ENCODE peak calls at places on chromosomes 4 and X, in six cellular contexts. Z is HCT116, R is GM23338, N is IMR-90, P is SK-N-SH, Q is mammary epithelial cell. H is an unnamed sample.
A peak's percentile ranks its signal among the peaks of the same experiment; 100 is the strongest.

GRCh38 chrX:67105758-67106116 is 438.1 kb upstream of the AR start:
- DNase-seq in N (no peak), P (no peak), Z (no peak), Q (no peak), R (no peak), H (no peak)

GRCh38 chr4:84803720-84804119 is 162.8 kb downstream of the WDFY3 start:
- DNase-seq in P (no peak), N (peak; percentile 63), Z (no peak), Q (peak; percentile 62), R (no peak), H (peak; percentile 33)

GRCh38 chr4:3834186-3834920 is 68.2 kb downstream of the ADRA2C start:
- DNase-seq in Z (no peak), P (no peak), R (no peak), Q (no peak), N (no peak), H (no peak)

GRCh38 chr4:151304755-151305154 is 20.6 kb downstream of the SH3D19 start:
- DNase-seq in P (no peak), Q (peak; percentile 61), Z (no peak), N (no peak), R (peak; percentile 29), H (no peak)

GRCh38 chr4:18020145-18020670 is 1.3 kb downstream of the LCORL start:
- DNase-seq in R (peak; percentile 25), Q (peak; percentile 13), Z (no peak), P (no peak), N (peak; percentile 12), H (no peak)

GRCh38 chr4:168421671-168422070 is 58.6 kb downstream of the DDX60L start:
- DNase-seq in Z (peak; percentile 49), N (peak; percentile 47), P (no peak), R (no peak), Q (peak; percentile 96), H (peak; percentile 52)

GRCh38 chr4:24973471-24974251 is 57.1 kb downstream of the LGI2 start:
- DNase-seq in P (no peak), R (no peak), N (peak; percentile 14), Z (no peak), Q (peak; percentile 46), H (no peak)

GRCh38 chr4:186445040-186445439 is 110.3 kb downstream of the MTNR1A start:
- DNase-seq in N (no peak), Q (no peak), Z (no peak), R (no peak), P (no peak), H (no peak)

GRCh38 chr4:54685810-54686209 is 28.1 kb downstream of the KIT start:
- DNase-seq in R (no peak), Z (no peak), N (no peak), P (no peak), Q (no peak), H (no peak)

GRCh38 chr4:5079581-5079980 is 28.3 kb downstream of the STK32B start:
- DNase-seq in N (peak; percentile 49), P (no peak), R (no peak), Z (no peak), Q (no peak), H (peak; percentile 36)

GRCh38 chr4:8690811-8691775 is 98.5 kb downstream of the CPZ start:
- DNase-seq in Z (no peak), R (no peak), P (no peak), N (no peak), Q (no peak), H (no peak)

GRCh38 chr4:79331126-79331876 is 5.4 kb upstream of the NAA11 start:
- DNase-seq in Z (no peak), Q (no peak), P (no peak), N (no peak), R (no peak), H (no peak)

GRCh38 chrX:113384628-113385027 is 544.0 kb upstream of the AMOT start:
- DNase-seq in N (peak; percentile 41), Q (peak; percentile 35), Z (no peak), R (no peak), P (no peak), H (peak; percentile 86)

GRCh38 chr4:1705732-1706131 is 6.4 kb downstream of the SLBP start:
- DNase-seq in P (no peak), Z (no peak), N (no peak), Q (no peak), R (no peak), H (no peak)

GRCh38 chr4:1703880-1704279 is 8.2 kb downstream of the SLBP start:
- DNase-seq in R (no peak), N (no peak), Z (no peak), Q (no peak), P (no peak), H (no peak)

GRCh38 chr4:1708581-1708980 is 3.5 kb downstream of the SLBP start:
- DNase-seq in R (no peak), P (no peak), Z (no peak), Q (no peak), N (no peak), H (no peak)

GRCh38 chr4:1711055-1711905 is 839 bp downstream of the SLBP start:
- DNase-seq in R (peak; percentile 55), N (peak; percentile 55), P (no peak), Z (no peak), Q (peak; percentile 56), H (peak; percentile 37)

GRCh38 chr4:1706358-1706757 is 5.8 kb downstream of the SLBP start:
- DNase-seq in P (no peak), Z (no peak), Q (no peak), N (no peak), R (no peak), H (no peak)
- H4K20me1 ChIP-seq in P (peaks cover 80% of the 10 kb centered on the region), Z (peaks cover 42% of the 10 kb centered on the region), Q (peaks cover 5% of the 10 kb centered on the region), N (peaks cover 79% of the 10 kb centered on the region), R (peaks cover 41% of the 10 kb centered on the region), H (peaks cover 80% of the 10 kb centered on the region)

DNA sequence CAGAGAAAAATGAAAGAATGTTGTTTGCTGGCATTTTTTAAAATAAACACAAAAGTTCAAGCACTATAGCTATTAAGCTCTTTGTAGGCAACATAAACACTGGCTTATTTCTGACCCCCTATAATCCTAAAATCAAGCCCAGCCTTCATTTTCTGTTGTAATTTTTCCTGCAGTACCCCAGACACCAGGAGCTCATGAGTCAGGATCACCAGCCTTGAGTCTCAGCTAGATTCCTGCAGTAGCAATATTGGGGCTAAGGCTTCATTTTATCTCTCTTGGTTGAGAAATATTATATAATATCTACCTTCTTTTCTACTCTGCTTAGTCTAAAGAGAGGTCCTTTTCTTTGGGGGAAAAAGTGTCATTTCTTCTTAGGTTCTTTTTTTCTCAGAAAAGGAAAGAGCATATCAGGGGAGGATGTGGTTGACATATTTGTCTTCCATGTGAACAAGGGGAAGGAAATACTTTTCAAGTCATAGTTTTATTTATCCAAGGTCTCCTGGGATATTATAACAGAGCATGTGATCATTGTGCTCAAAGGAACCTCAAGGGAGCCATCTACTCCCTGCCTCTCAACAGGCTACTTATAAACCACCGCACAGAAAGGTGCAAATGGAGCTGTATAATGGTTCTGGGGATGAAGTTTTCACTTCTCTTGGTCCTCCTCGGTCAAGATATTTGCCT is 678.3 kb upstream of the NR3C2 start:
- DNase-seq in P (no peak), R (no peak), Q (no peak), N (peak; percentile 28), Z (no peak), H (peak; percentile 22)
- H3K4me2 ChIP-seq in P (no peak overlapping the region), R (no peak overlapping the region), Q (no peak overlapping the region), N (no peak overlapping the region), Z (no peak overlapping the region), H (peak overlapping the region; percentile 9)

GRCh38 chr4:10093273-10093621 is 23.4 kb downstream of the WDR1 start:
- DNase-seq in P (no peak), Z (no peak), R (no peak), N (no peak), Q (no peak), H (no peak)
- H4K20me1 ChIP-seq in P (peaks cover 100% of the 10 kb centered on the region), Z (no peaks in the 10 kb centered on the region), R (peaks cover 21% of the 10 kb centered on the region), N (peaks cover 100% of the 10 kb centered on the region), Q (no peaks in the 10 kb centered on the region), H (peaks cover 100% of the 10 kb centered on the region)

DNA sequence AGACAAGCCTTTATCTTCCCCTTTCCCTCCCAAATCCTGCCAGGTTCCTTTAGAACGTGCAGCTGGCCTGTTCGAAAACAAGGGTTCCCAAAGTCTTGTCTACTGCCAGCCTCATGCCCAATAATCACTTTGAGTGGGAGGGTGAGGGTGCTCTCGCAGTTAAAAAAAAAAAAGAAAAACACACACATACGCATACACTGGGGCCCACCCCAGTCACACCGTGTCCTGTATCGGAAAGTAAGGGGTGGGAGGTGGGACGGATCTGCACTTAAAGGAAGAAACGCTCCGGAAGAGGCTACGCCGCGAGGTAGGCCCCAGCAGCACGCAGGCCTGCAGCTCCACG is 495 bp downstream of the MAD2L1 start:
- DNase-seq in P (peak; percentile 8), R (peak; percentile 42), Q (no peak), N (no peak), Z (no peak), H (peak; percentile 58)
- H3K4me2 ChIP-seq in P (peak overlapping the region; percentile 86), R (peak overlapping the region; percentile 91), Q (peak overlapping the region; percentile 86), N (peak overlapping the region; percentile 84), Z (peak overlapping the region; percentile 92), H (peak overlapping the region; percentile 96)

DNA sequence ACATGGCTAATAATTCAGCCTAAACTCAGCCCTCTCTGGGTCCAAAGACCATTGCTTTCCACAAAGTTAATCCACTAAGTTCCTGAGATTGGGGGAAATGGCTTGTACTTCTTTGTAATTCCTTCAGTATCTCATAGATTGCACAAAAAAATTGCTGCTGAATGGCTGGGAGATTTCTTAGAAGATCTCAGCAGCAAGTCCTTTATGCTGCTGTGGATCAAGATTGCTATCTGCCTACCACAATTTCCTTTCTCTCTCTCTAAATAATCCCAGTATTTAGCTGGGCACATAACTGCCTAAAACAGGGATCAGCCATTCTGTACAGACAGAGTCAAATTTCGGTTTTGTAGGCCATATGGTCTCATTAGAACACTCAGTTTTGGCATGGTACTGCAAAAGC is 18.4 kb upstream of the HOPX start:
- DNase-seq in Z (no peak), Q (no peak), P (no peak), N (no peak), R (no peak), H (no peak)
- H4K20me1 ChIP-seq in Z (no peaks in the 10 kb centered on the region), Q (no peaks in the 10 kb centered on the region), P (no peaks in the 10 kb centered on the region), N (no peaks in the 10 kb centered on the region), R (no peaks in the 10 kb centered on the region), H (no peaks in the 10 kb centered on the region)

H was measured in astrocyte.